ENCODE peak calls at places on chromosomes 13 and 19, in seven cellular contexts. W is heart right ventricle; I is effector memory CD4-positive, alpha-beta T cell; C is left ventricle myocardium inferior; N is gastrocnemius medialis; X is body of pancreas; O is ovary. R is an unnamed sample.
A peak's percentile ranks its signal among the peaks of the same experiment; 100 is the strongest.

GRCh38 chr19:869245-870177 is 10.0 kb downstream of the CFD start:
- DNase-seq in W (peak; percentile 51), I (no peak), C (peak; percentile 66), N (no peak), X (peak; percentile 40), O (peak; percentile 87), R (no peak)

GRCh38 chr13:99974939-99975561 is 3.5 kb upstream of the ZIC5 start:
- DNase-seq in W (no peak), I (no peak), C (no peak), N (no peak), X (no peak), O (no peak), R (no peak)

GRCh38 chr19:860481-861098 is 1.1 kb downstream of the CFD start:
- DNase-seq in W (peak; percentile 75), I (peak; percentile 54), C (peak; percentile 76), N (no peak), X (peak; percentile 67), O (peak; percentile 71), R (peak; percentile 70)

GRCh38 chr13:97631158-97631557 is 197.2 kb downstream of the RAP2A start:
- DNase-seq in W (no peak), I (no peak), C (no peak), N (no peak), X (no peak), O (no peak), R (no peak)

GRCh38 chr19:47186337-47187022 is 44.5 kb downstream of the BBC3 start:
- DNase-seq in W (no peak), I (peak; percentile 43), C (no peak), N (no peak), X (no peak), O (no peak), R (peak; percentile 29)

GRCh38 chr19:48487944-48488343 is 18.8 kb downstream of the CYTH2 start:
- DNase-seq in W (peak; percentile 65), I (no peak), C (peak; percentile 68), N (peak; percentile 56), X (peak; percentile 78), O (no peak), R (peak; percentile 91)

GRCh38 chr19:47296036-47296435 is 13.6 kb upstream of the C5AR1 start:
- DNase-seq in W (peak; percentile 32), I (peak; percentile 72), C (no peak), N (peak; percentile 40), X (peak; percentile 85), O (peak; percentile 63), R (peak; percentile 64)

GRCh38 chr13:64551755-64552154 is 2678.4 kb downstream of the PCDH9 start:
- DNase-seq in W (no peak), I (no peak), C (no peak), N (no peak), X (no peak), O (no peak), R (no peak)

GRCh38 chr19:28074773-28075172 is 1138.2 kb downstream of the UQCRFS1 start:
- DNase-seq in W (no peak), I (no peak), C (no peak), N (no peak), X (no peak), O (no peak), R (no peak)

GRCh38 chr13:61410669-61411297 is 4.9 kb downstream of the PCDH20 start:
- DNase-seq in W (no peak), I (no peak), C (no peak), N (no peak), X (no peak), O (no peak), R (no peak)

GRCh38 chr19:55832676-55833075 is 877 bp upstream of the NLRP11 start:
- DNase-seq in W (no peak), I (no peak), C (no peak), N (no peak), X (no peak), O (no peak), R (no peak)

GRCh38 chr19:42284641-42285341 is 15.7 kb downstream of the CIC start:
- DNase-seq in W (no peak), I (no peak), C (no peak), N (no peak), X (no peak), O (peak; percentile 75), R (no peak)

GRCh38 chr13:43664700-43665191 is 122.0 kb downstream of the ENOX1 start:
- DNase-seq in W (peak; percentile 9), I (no peak), C (peak; percentile 16), N (no peak), X (peak; percentile 20), O (peak; percentile 23), R (peak; percentile 7)

GRCh38 chr19:16915135-16915534 is 26.3 kb downstream of the F2RL3 start:
- DNase-seq in W (no peak), I (no peak), C (no peak), N (no peak), X (no peak), O (no peak), R (no peak)

GRCh38 chr13:27016871-27017270 is 154.7 kb downstream of the USP12 start:
- DNase-seq in W (no peak), I (no peak), C (no peak), N (no peak), X (no peak), O (no peak), R (no peak)

GRCh38 chr13:41456768-41457588 is at the start of gene RGCC:
- DNase-seq in W (peak; percentile 83), I (peak; percentile 91), C (peak; percentile 81), N (peak; percentile 17), X (peak; percentile 80), O (peak; percentile 39), R (peak; percentile 45)

GRCh38 chr13:45932611-45933182 is 81.1 kb upstream of the SIAH3 start:
- DNase-seq in W (no peak), I (no peak), C (no peak), N (no peak), X (no peak), O (no peak), R (no peak)

GRCh38 chr19:8498295-8498694 is 4.1 kb downstream of the PRAM1 start:
- DNase-seq in W (no peak), I (no peak), C (no peak), N (no peak), X (no peak), O (no peak), R (no peak)

GRCh38 chr19:46975011-46975917 is 44.4 kb upstream of the NPAS1 start:
- DNase-seq in W (no peak), I (no peak), C (no peak), N (no peak), X (no peak), O (no peak), R (no peak)

GRCh38 chr13:35858665-35859064 is 272.5 kb downstream of the DCLK1 start:
- DNase-seq in W (no peak), I (no peak), C (no peak), N (no peak), X (no peak), O (no peak), R (no peak)

GRCh38 chr19:58170860-58171259 is 12.0 kb upstream of the ZNF274 start:
- DNase-seq in W (no peak), I (no peak), C (no peak), N (no peak), X (no peak), O (no peak), R (no peak)

GRCh38 chr13:32682130-32682529 is 95.9 kb downstream of the PDS5B start:
- DNase-seq in W (no peak), I (no peak), C (no peak), N (no peak), X (no peak), O (no peak), R (no peak)

GRCh38 chr13:32682740-32683139 is 96.5 kb downstream of the PDS5B start:
- DNase-seq in W (no peak), I (no peak), C (no peak), N (no peak), X (no peak), O (no peak), R (no peak)

GRCh38 chr13:32687275-32687674 is 101.0 kb downstream of the PDS5B start:
- DNase-seq in W (no peak), I (no peak), C (no peak), N (no peak), X (no peak), O (no peak), R (no peak)
- H3K36me3 ChIP-seq in W (no peaks in the 10 kb centered on the region), I (peaks cover 6% of the 10 kb centered on the region), C (peaks cover 34% of the 10 kb centered on the region), N (no peaks in the 10 kb centered on the region), X (no peaks in the 10 kb centered on the region), O (no peaks in the 10 kb centered on the region), R (no peaks in the 10 kb centered on the region)

GRCh38 chr13:21668665-21669599 is 1.9 kb upstream of the FGF9 start:
- DNase-seq in W (no peak), I (no peak), C (no peak), N (no peak), X (peak; percentile 15), O (no peak), R (peak; percentile 9)

GRCh38 chr13:21672811-21673591 is 2.1 kb downstream of the FGF9 start:
- DNase-seq in W (no peak), I (no peak), C (no peak), N (no peak), X (peak; percentile 7), O (no peak), R (no peak)

GRCh38 chr13:21670006-21670882 is 629 bp upstream of the FGF9 start:
- DNase-seq in W (peak; percentile 59), I (no peak), C (peak; percentile 53), N (no peak), X (peak; percentile 66), O (peak; percentile 52), R (peak; percentile 49)

GRCh38 chr13:21671793-21672680 is 1.2 kb downstream of the FGF9 start:
- DNase-seq in W (no peak), I (no peak), C (no peak), N (no peak), X (no peak), O (no peak), R (no peak)

GRCh38 chr13:21670883-21671792 is at the start of gene FGF9:
- DNase-seq in W (peak; percentile 77), I (peak; percentile 68), C (peak; percentile 76), N (peak; percentile 34), X (peak; percentile 89), O (peak; percentile 68), R (peak; percentile 79)
- H3K4me1 ChIP-seq in W (peaks cover 46% of the 10 kb centered on the region), I (peaks cover 37% of the 10 kb centered on the region), C (peaks cover 74% of the 10 kb centered on the region), N (peaks cover 24% of the 10 kb centered on the region), X (peaks cover 45% of the 10 kb centered on the region), O (peaks cover 9% of the 10 kb centered on the region), R (peaks cover 26% of the 10 kb centered on the region)

GRCh38 chr19:41154060-41154459 is 39.0 kb upstream of the CYP2S1 start:
- DNase-seq in W (no peak), I (no peak), C (no peak), N (no peak), X (no peak), O (no peak), R (no peak)
- H3K36me3 ChIP-seq in W (no peaks in the 10 kb centered on the region), I (no peaks in the 10 kb centered on the region), C (no peaks in the 10 kb centered on the region), N (no peaks in the 10 kb centered on the region), X (no peaks in the 10 kb centered on the region), O (no peaks in the 10 kb centered on the region), R (no peaks in the 10 kb centered on the region)

DNA sequence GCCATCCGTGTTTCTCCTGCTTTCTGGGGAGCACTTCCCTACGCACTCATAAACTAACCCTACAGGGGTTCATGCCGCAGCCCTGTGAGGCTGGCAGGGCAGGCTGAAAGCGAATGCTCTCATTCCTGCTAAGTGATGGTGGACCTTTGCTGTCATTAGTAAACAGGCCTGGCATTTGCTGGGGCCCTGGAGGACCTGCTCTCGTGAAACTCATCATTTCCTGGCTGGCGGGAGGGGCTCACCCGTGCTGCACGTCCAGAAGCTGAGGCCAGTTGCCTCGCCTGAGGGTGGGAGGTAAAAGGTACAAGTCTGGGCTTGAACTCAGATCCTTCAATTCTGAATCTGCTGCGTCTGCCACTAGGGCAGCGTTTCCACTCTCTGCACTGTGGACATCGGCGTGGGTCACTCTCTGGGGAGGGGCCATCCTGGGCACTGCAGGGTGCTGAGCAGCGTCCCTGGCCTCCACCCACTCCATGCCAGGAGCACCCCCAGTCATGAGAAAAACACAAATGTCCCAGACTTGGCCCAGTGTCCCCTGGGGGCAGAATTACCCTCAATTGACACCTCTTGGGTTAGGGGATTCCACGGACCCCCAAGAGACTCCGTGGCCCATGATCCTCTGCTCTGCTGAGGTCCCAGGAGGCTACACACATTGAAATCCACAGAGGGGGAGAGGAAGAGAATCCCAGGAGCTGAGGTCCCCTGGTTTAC is 7.0 kb downstream of the MOB3A start:
- DNase-seq in W (no peak), I (no peak), C (no peak), N (no peak), X (no peak), O (peak; percentile 20), R (no peak)
- H3K4me1 ChIP-seq in W (peaks cover 29% of the 10 kb centered on the region), I (peaks cover 74% of the 10 kb centered on the region), C (peaks cover 65% of the 10 kb centered on the region), N (peaks cover 44% of the 10 kb centered on the region), X (peaks cover 10% of the 10 kb centered on the region), O (peaks cover under 1% of the 10 kb centered on the region), R (peaks cover 51% of the 10 kb centered on the region)

R was measured in thyroid gland.